ENCODE peak calls at places on chromosome 21, in nine cellular contexts. O is K562, M is astrocyte, Y is mesenchymal stem cell, Z is neuronal stem cell, P is neural progenitor cell, T is mammary epithelial cell, K is IMR-90, N is fibroblast of lung. R is an unnamed sample.
A peak's percentile ranks its signal among the peaks of the same experiment; 100 is the strongest.

GRCh38 chr21:42653492-42654061 is at the start of gene PDE9A:
- DNase-seq in O (peak; percentile 79), M (no peak), Y (peak; percentile 37), Z (peak; percentile 63), P (peak; percentile 94), T (no peak), K (no peak), N (no peak), R (no peak)

GRCh38 chr21:42578034-42578433 is 64.4 kb downstream of the SLC37A1 start:
- DNase-seq in O (no peak), M (no peak), Y (no peak), Z (no peak), P (no peak), T (no peak), K (no peak), N (no peak), R (no peak)

GRCh38 chr21:42234464-42235241 is 15.7 kb downstream of the ABCG1 start:
- DNase-seq in O (peak; percentile 92), M (peak; percentile 22), Y (peak; percentile 44), Z (peak; percentile 79), P (peak; percentile 95), T (peak; percentile 40), K (peak; percentile 45), N (peak; percentile 40), R (no peak)

GRCh38 chr21:42319851-42320602 is 4.8 kb upstream of the TFF3 start:
- DNase-seq in O (no peak), M (no peak), Y (no peak), Z (no peak), P (no peak), T (no peak), K (no peak), N (no peak), R (no peak)

GRCh38 chr21:21463456-21463855 is 465.2 kb downstream of the NCAM2 start:
- DNase-seq in O (no peak), M (no peak), Y (no peak), Z (no peak), P (no peak), T (no peak), K (no peak), N (no peak), R (no peak)

GRCh38 chr21:37525810-37526209 is 159.2 kb downstream of the DYRK1A start:
- DNase-seq in O (no peak), M (peak; percentile 50), Y (peak; percentile 22), Z (no peak), P (no peak), T (no peak), K (peak; percentile 55), N (peak; percentile 62), R (no peak)

GRCh38 chr21:24259241-24259640 is 1348.0 kb downstream of the MRPL39 start:
- DNase-seq in O (no peak), M (no peak), Y (no peak), Z (no peak), P (no peak), T (no peak), K (peak; percentile 83), N (peak; percentile 3), R (no peak)

GRCh38 chr21:17738171-17738953 is 80.8 kb downstream of the C21orf91 start:
- DNase-seq in O (no peak), M (no peak), Y (peak; percentile 16), Z (no peak), P (peak; percentile 4), T (no peak), K (no peak), N (no peak), R (no peak)

GRCh38 chr21:41750051-41750450 is 16.8 kb downstream of the RIPK4 start:
- DNase-seq in O (no peak), M (no peak), Y (no peak), Z (no peak), P (peak; percentile 91), T (no peak), K (peak; percentile 8), N (no peak), R (no peak)

GRCh38 chr21:14773777-14774345 is 227.7 kb upstream of the SAMSN1 start:
- DNase-seq in O (peak; percentile 68), M (no peak), Y (peak; percentile 6), Z (peak; percentile 23), P (peak; percentile 76), T (peak; percentile 30), K (no peak), N (no peak), R (peak; percentile 71)

GRCh38 chr21:42308161-42308913 is 6.9 kb downstream of the TFF3 start:
- DNase-seq in O (no peak), M (no peak), Y (no peak), Z (no peak), P (no peak), T (no peak), K (no peak), N (no peak), R (no peak)

GRCh38 chr21:42524341-42525227 is 10.9 kb downstream of the SLC37A1 start:
- DNase-seq in O (no peak), M (peak; percentile 56), Y (peak; percentile 94), Z (no peak), P (peak; percentile 75), T (no peak), K (peak; percentile 52), N (peak; percentile 56), R (peak; percentile 93)

DNA sequence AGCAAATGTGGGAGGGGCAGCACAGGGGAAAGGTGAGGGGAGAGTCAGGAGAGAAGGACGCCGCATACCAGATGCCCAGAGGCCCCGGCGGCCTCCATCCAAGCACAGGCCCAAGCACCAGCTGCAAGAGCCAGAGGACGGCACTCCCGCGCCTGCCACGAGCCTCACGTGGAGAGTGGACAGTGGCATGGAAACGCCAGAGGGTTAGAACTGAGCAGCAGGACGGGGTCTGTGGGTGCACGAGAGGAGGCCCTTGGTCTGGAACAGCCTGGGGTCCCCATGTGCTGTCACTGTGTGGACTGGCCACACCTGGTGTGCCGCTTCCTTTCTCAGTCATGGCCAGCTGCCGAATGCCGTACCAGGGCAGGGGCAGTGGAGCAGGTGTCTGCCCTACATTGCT is 68.7 kb downstream of the AGPAT3 start:
- DNase-seq in O (no peak), M (no peak), Y (no peak), Z (no peak), P (no peak), T (no peak), K (no peak), N (no peak), R (no peak)
- H2AFZ ChIP-seq in O (no peak overlapping the region), M (no peak overlapping the region), Y (no peak overlapping the region), Z (no peak overlapping the region), P (no peak overlapping the region), T (no peak overlapping the region), K (no peak overlapping the region), N (no peak overlapping the region), R (no peak overlapping the region)

DNA sequence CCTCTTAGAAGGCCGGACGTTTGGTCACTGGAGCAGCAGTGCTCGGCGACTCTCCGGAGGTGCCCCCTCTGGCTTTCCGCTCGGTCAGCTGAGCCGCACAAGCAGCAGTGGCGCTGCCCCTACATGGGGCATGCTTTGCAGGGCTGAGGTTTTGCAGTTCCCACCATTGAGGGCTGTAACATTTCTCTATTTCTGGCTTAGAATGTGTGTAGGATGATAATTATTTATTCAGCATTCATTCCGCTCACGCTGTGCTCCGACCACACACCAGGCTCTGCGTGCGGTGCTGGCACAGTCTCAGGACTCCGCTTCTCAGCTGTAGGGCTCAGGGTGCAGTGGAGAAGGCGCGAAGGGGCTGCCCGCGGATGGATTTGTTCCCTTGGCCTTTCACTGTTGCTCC is 119.5 kb downstream of the PCBP3 start:
- DNase-seq in O (no peak), M (peak; percentile 3), Y (no peak), Z (no peak), P (no peak), T (no peak), K (no peak), N (peak; percentile 21), R (no peak)
- H3K4me3 ChIP-seq in O (no peak overlapping the region), M (no peak overlapping the region), Y (no peak overlapping the region), Z (no peak overlapping the region), P (no peak overlapping the region), T (no peak overlapping the region), K (no peak overlapping the region), N (no peak overlapping the region), R (no peak overlapping the region)

GRCh38 chr21:25640671-25641292 is 1.7 kb downstream of the JAM2 start:
- DNase-seq in O (no peak), M (no peak), Y (no peak), Z (no peak), P (no peak), T (no peak), K (no peak), N (no peak), R (no peak)

GRCh38 chr21:25639167-25639921 is at the start of gene JAM2:
- DNase-seq in O (no peak), M (peak; percentile 17), Y (peak; percentile 35), Z (peak; percentile 51), P (peak; percentile 75), T (no peak), K (peak; percentile 29), N (peak; percentile 39), R (peak; percentile 66)

GRCh38 chr21:25646541-25646940 is 7.5 kb downstream of the JAM2 start:
- DNase-seq in O (no peak), M (no peak), Y (no peak), Z (no peak), P (peak; percentile 31), T (no peak), K (no peak), N (no peak), R (no peak)

GRCh38 chr21:25639922-25640670 is 1.0 kb downstream of the JAM2 start:
- DNase-seq in O (no peak), M (no peak), Y (peak; percentile 3), Z (peak; percentile 30), P (peak; percentile 59), T (no peak), K (no peak), N (peak; percentile 10), R (no peak)

DNA sequence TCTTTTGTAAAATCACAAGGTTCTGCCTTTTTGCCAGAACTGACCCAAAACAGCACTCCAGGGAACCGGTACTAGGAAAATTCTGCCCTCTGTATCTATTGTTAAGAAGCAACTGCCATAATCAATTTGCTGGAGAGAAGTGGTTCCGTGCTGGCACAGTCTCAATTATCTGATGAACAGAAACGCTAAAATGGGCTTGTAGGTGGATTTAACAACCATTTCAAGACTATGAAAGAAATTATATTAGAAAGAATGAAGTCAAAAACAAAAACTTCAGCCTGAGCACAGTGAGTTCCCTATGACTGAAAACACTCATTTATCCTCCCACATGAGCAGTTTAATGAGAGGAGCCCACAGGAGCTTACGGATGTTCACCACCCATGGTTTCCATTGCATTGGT is 4.4 kb downstream of the JAM2 start:
- DNase-seq in O (no peak), M (no peak), Y (no peak), Z (no peak), P (no peak), T (no peak), K (no peak), N (no peak), R (no peak)
- H2AFZ ChIP-seq in O (no peak overlapping the region), M (no peak overlapping the region), Y (no peak overlapping the region), Z (no peak overlapping the region), P (no peak overlapping the region), T (no peak overlapping the region), K (no peak overlapping the region), N (no peak overlapping the region), R (no peak overlapping the region)

DNA sequence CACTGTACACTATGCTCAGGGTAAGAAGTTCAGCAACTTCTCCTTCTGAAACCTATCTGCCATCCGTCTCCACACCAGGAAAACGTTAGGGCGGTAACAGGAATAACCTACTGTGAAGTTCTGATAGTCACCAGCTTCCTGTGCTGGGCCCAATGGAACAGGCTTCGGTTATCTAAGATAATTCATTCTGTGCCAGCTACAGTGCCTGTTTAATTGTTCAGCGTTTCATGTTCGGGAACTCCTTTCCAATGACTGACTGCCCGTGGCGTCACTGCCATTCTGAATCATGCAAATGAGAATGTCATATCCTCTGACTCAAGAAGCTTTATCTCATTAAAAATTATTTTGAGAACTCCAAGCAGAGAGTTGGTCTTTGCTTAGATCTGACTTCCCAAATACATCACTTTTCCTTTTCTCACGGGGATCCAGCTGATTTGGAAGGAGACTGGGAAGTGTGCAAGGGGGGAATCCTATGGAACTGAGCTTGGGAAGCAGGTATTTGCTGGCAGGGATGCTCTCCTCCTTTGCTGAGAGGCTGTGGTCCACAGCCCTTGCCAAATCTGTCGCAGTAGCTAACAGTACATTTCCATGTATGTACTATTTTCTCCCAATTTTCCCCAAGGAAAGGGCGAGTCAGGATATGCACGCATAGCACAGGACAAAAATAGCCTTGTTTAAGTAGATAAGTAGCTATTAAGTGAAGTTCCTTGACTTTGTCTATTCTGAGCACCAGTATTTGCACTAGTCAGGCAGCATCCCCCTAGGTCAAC is 358.7 kb downstream of the LTN1 start:
- DNase-seq in O (no peak), M (peak; percentile 93), Y (peak; percentile 46), Z (no peak), P (no peak), T (peak; percentile 89), K (peak; percentile 95), N (peak; percentile 93), R (peak; percentile 35)
- H3K4me3 ChIP-seq in O (no peak overlapping the region), M (no peak overlapping the region), Y (no peak overlapping the region), Z (no peak overlapping the region), P (no peak overlapping the region), T (no peak overlapping the region), K (no peak overlapping the region), N (no peak overlapping the region), R (no peak overlapping the region)